ENCODE peak calls at places on chromosomes 6 and 20, in seven cellular contexts. One of them, this sample, is unnamed. For H3K9me3 and H3K4me1, the result is how much of the 10 kb centered on the place peaks cover.

GRCh38 chr6:39698789-39699188 is 26.4 kb downstream of the KIF6 start:
- DNase-seq in body of pancreas: no peak
- DNase-seq in right atrium auricular region: no peak
- DNase-seq in tibial artery: no peak
- DNase-seq in heart right ventricle: no peak
- DNase-seq in transverse colon: no peak
- DNase-seq in adrenal gland: no peak
- DNase-seq in this sample: no peak

GRCh38 chr20:31496761-31497295 is 17.4 kb upstream of the HM13 start:
- DNase-seq in body of pancreas: peak
- DNase-seq in right atrium auricular region: peak
- DNase-seq in tibial artery: peak
- DNase-seq in heart right ventricle: peak
- DNase-seq in transverse colon: peak
- DNase-seq in adrenal gland: peak
- DNase-seq in this sample: peak

GRCh38 chr20:61387204-61387958 is 135.3 kb downstream of the CDH4 start:
- DNase-seq in body of pancreas: peak
- DNase-seq in right atrium auricular region: no peak
- DNase-seq in tibial artery: no peak
- DNase-seq in heart right ventricle: peak
- DNase-seq in transverse colon: no peak
- DNase-seq in adrenal gland: peak
- DNase-seq in this sample: peak

GRCh38 chr6:125748534-125749111 is 809 bp upstream of the HEY2 start:
- DNase-seq in body of pancreas: no peak
- DNase-seq in right atrium auricular region: no peak
- DNase-seq in tibial artery: no peak
- DNase-seq in heart right ventricle: no peak
- DNase-seq in transverse colon: no peak
- DNase-seq in adrenal gland: no peak
- DNase-seq in this sample: no peak

GRCh38 chr6:95530176-95530799 is 47.0 kb upstream of the MANEA start:
- DNase-seq in body of pancreas: no peak
- DNase-seq in right atrium auricular region: no peak
- DNase-seq in tibial artery: no peak
- DNase-seq in heart right ventricle: no peak
- DNase-seq in transverse colon: no peak
- DNase-seq in adrenal gland: no peak
- DNase-seq in this sample: no peak

GRCh38 chr20:47676219-47676721 is 109.0 kb downstream of the SULF2 start:
- DNase-seq in body of pancreas: no peak
- DNase-seq in right atrium auricular region: no peak
- DNase-seq in tibial artery: peak
- DNase-seq in heart right ventricle: no peak
- DNase-seq in transverse colon: no peak
- DNase-seq in adrenal gland: no peak
- DNase-seq in this sample: no peak

GRCh38 chr6:81049425-81050042 is 702.9 kb downstream of the TENT5A start:
- DNase-seq in body of pancreas: no peak
- DNase-seq in right atrium auricular region: no peak
- DNase-seq in tibial artery: no peak
- DNase-seq in heart right ventricle: no peak
- DNase-seq in transverse colon: no peak
- DNase-seq in adrenal gland: no peak
- DNase-seq in this sample: no peak

GRCh38 chr6:61193771-61194170 is 1092.3 kb downstream of the KHDRBS2 start:
- DNase-seq in body of pancreas: no peak
- DNase-seq in right atrium auricular region: no peak
- DNase-seq in tibial artery: no peak
- DNase-seq in heart right ventricle: no peak
- DNase-seq in transverse colon: no peak
- DNase-seq in adrenal gland: no peak
- DNase-seq in this sample: no peak

GRCh38 chr6:135211306-135211702 is 30.2 kb downstream of the MYB start:
- DNase-seq in body of pancreas: no peak
- DNase-seq in right atrium auricular region: no peak
- DNase-seq in tibial artery: no peak
- DNase-seq in heart right ventricle: no peak
- DNase-seq in transverse colon: no peak
- DNase-seq in adrenal gland: no peak
- DNase-seq in this sample: no peak

GRCh38 chr20:24118781-24119175 is 130.2 kb upstream of the GGTLC1 start:
- DNase-seq in body of pancreas: no peak
- DNase-seq in right atrium auricular region: no peak
- DNase-seq in tibial artery: no peak
- DNase-seq in heart right ventricle: no peak
- DNase-seq in transverse colon: no peak
- DNase-seq in adrenal gland: peak
- DNase-seq in this sample: no peak

GRCh38 chr6:67252663-67253062 is 1382.4 kb upstream of the ADGRB3 start:
- DNase-seq in body of pancreas: no peak
- DNase-seq in right atrium auricular region: no peak
- DNase-seq in tibial artery: no peak
- DNase-seq in heart right ventricle: no peak
- DNase-seq in transverse colon: no peak
- DNase-seq in adrenal gland: no peak
- DNase-seq in this sample: no peak

GRCh38 chr6:43584892-43585570 is 9.0 kb downstream of the POLH start:
- DNase-seq in body of pancreas: no peak
- DNase-seq in right atrium auricular region: no peak
- DNase-seq in tibial artery: no peak
- DNase-seq in heart right ventricle: no peak
- DNase-seq in transverse colon: no peak
- DNase-seq in adrenal gland: no peak
- DNase-seq in this sample: no peak

GRCh38 chr6:3456395-3456767 is 469 bp downstream of the SLC22A23 start:
- DNase-seq in body of pancreas: no peak
- DNase-seq in right atrium auricular region: no peak
- DNase-seq in tibial artery: no peak
- DNase-seq in heart right ventricle: no peak
- DNase-seq in transverse colon: no peak
- DNase-seq in adrenal gland: peak
- DNase-seq in this sample: no peak

GRCh38 chr6:155093430-155093829 is 98.3 kb downstream of the TIAM2 start:
- DNase-seq in body of pancreas: no peak
- DNase-seq in right atrium auricular region: no peak
- DNase-seq in tibial artery: no peak
- DNase-seq in heart right ventricle: no peak
- DNase-seq in transverse colon: no peak
- DNase-seq in adrenal gland: no peak
- DNase-seq in this sample: no peak

GRCh38 chr6:158819213-158819976 is at the start of gene EZR:
- DNase-seq in body of pancreas: peak
- DNase-seq in right atrium auricular region: peak
- DNase-seq in tibial artery: peak
- DNase-seq in heart right ventricle: peak
- DNase-seq in transverse colon: peak
- DNase-seq in adrenal gland: peak
- DNase-seq in this sample: peak

GRCh38 chr20:62642666-62643520 is 590 bp downstream of the SLCO4A1 start:
- DNase-seq in body of pancreas: peak
- DNase-seq in right atrium auricular region: no peak
- DNase-seq in tibial artery: no peak
- DNase-seq in heart right ventricle: peak
- DNase-seq in transverse colon: peak
- DNase-seq in adrenal gland: no peak
- DNase-seq in this sample: no peak

GRCh38 chr6:170007468-170008240 is 256.2 kb downstream of the ERMARD start:
- DNase-seq in body of pancreas: no peak
- DNase-seq in right atrium auricular region: no peak
- DNase-seq in tibial artery: no peak
- DNase-seq in heart right ventricle: no peak
- DNase-seq in transverse colon: no peak
- DNase-seq in adrenal gland: no peak
- DNase-seq in this sample: no peak

GRCh38 chr20:35121186-35121585 is 25.9 kb downstream of the EDEM2 start:
- DNase-seq in body of pancreas: no peak
- DNase-seq in right atrium auricular region: no peak
- DNase-seq in tibial artery: no peak
- DNase-seq in heart right ventricle: peak
- DNase-seq in transverse colon: no peak
- DNase-seq in adrenal gland: no peak
- DNase-seq in this sample: no peak

GRCh38 chr20:47198254-47198671 is 158.2 kb downstream of the ZMYND8 start:
- DNase-seq in body of pancreas: no peak
- DNase-seq in right atrium auricular region: no peak
- DNase-seq in tibial artery: no peak
- DNase-seq in heart right ventricle: no peak
- DNase-seq in transverse colon: no peak
- DNase-seq in adrenal gland: no peak
- DNase-seq in this sample: no peak

GRCh38 chr20:60062431-60063336 is 104.5 kb downstream of the CDH26 start:
- DNase-seq in body of pancreas: no peak
- DNase-seq in right atrium auricular region: no peak
- DNase-seq in tibial artery: no peak
- DNase-seq in heart right ventricle: no peak
- DNase-seq in transverse colon: no peak
- DNase-seq in adrenal gland: peak
- DNase-seq in this sample: no peak

GRCh38 chr20:56323656-56324055 is 35.1 kb upstream of the FAM210B start:
- DNase-seq in body of pancreas: no peak
- DNase-seq in right atrium auricular region: no peak
- DNase-seq in tibial artery: no peak
- DNase-seq in heart right ventricle: no peak
- DNase-seq in transverse colon: no peak
- DNase-seq in adrenal gland: no peak
- DNase-seq in this sample: no peak
- H3K9me3 ChIP-seq in body of pancreas: under half
- H3K9me3 ChIP-seq in right atrium auricular region: under half
- H3K9me3 ChIP-seq in tibial artery: under half
- H3K9me3 ChIP-seq in heart right ventricle: under half
- H3K9me3 ChIP-seq in transverse colon: under half
- H3K9me3 ChIP-seq in adrenal gland: under half
- H3K9me3 ChIP-seq in this sample: under half

DNA sequence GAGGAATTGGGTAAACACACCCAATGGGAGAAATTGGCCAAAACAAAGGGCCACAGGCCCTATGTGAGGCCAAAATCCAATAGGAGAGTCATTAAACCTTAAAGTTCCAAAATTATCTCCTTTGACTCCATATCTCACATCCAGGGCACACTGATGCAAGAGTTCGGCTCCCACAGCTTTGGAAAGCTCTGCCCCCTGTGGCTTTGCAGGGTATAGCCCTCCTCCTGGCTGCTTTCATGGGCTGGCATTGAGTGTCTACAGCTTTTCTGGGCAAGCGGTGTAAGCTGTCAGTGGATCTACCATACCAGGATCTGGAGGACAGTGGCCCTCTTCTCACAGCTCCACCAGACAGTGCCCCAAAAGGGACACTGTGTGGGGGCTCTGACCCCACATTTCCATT is 160.5 kb downstream of the ADGRG6 start:
- DNase-seq in body of pancreas: no peak
- DNase-seq in right atrium auricular region: no peak
- DNase-seq in tibial artery: no peak
- DNase-seq in heart right ventricle: no peak
- DNase-seq in transverse colon: no peak
- DNase-seq in adrenal gland: no peak
- DNase-seq in this sample: no peak
- TF ChIP-seq CTCF in body of pancreas: no peak
- TF ChIP-seq CTCF in right atrium auricular region: no peak
- TF ChIP-seq CTCF in tibial artery: no peak
- TF ChIP-seq CTCF in heart right ventricle: no peak
- TF ChIP-seq CTCF in transverse colon: no peak
- TF ChIP-seq CTCF in adrenal gland: no peak
- TF ChIP-seq CTCF in this sample: no peak

GRCh38 chr20:38809942-38810341 is 4.4 kb downstream of the PPP1R16B start:
- DNase-seq in body of pancreas: no peak
- DNase-seq in right atrium auricular region: no peak
- DNase-seq in tibial artery: no peak
- DNase-seq in heart right ventricle: no peak
- DNase-seq in transverse colon: no peak
- DNase-seq in adrenal gland: no peak
- DNase-seq in this sample: no peak

GRCh38 chr20:38812915-38813573 is 7.5 kb downstream of the PPP1R16B start:
- DNase-seq in body of pancreas: no peak
- DNase-seq in right atrium auricular region: no peak
- DNase-seq in tibial artery: no peak
- DNase-seq in heart right ventricle: no peak
- DNase-seq in transverse colon: no peak
- DNase-seq in adrenal gland: no peak
- DNase-seq in this sample: no peak

GRCh38 chr20:38810926-38811325 is 5.4 kb downstream of the PPP1R16B start:
- DNase-seq in body of pancreas: no peak
- DNase-seq in right atrium auricular region: no peak
- DNase-seq in tibial artery: no peak
- DNase-seq in heart right ventricle: no peak
- DNase-seq in transverse colon: no peak
- DNase-seq in adrenal gland: no peak
- DNase-seq in this sample: no peak

GRCh38 chr20:38811769-38812168 is 6.3 kb downstream of the PPP1R16B start:
- DNase-seq in body of pancreas: no peak
- DNase-seq in right atrium auricular region: no peak
- DNase-seq in tibial artery: no peak
- DNase-seq in heart right ventricle: no peak
- DNase-seq in transverse colon: no peak
- DNase-seq in adrenal gland: no peak
- DNase-seq in this sample: no peak

GRCh38 chr20:38812182-38812581 is 6.7 kb downstream of the PPP1R16B start:
- DNase-seq in body of pancreas: no peak
- DNase-seq in right atrium auricular region: no peak
- DNase-seq in tibial artery: no peak
- DNase-seq in heart right ventricle: no peak
- DNase-seq in transverse colon: no peak
- DNase-seq in adrenal gland: no peak
- DNase-seq in this sample: no peak
- H3K4me1 ChIP-seq in body of pancreas: under half
- H3K4me1 ChIP-seq in right atrium auricular region: under half
- H3K4me1 ChIP-seq in tibial artery: under half
- H3K4me1 ChIP-seq in heart right ventricle: under half
- H3K4me1 ChIP-seq in transverse colon: under half
- H3K4me1 ChIP-seq in adrenal gland: under half
- H3K4me1 ChIP-seq in this sample: under half

GRCh38 chr6:27441001-27441400 is 31.9 kb downstream of the ZNF184 start:
- DNase-seq in body of pancreas: no peak
- DNase-seq in right atrium auricular region: no peak
- DNase-seq in tibial artery: no peak
- DNase-seq in heart right ventricle: no peak
- DNase-seq in transverse colon: no peak
- DNase-seq in adrenal gland: no peak
- DNase-seq in this sample: no peak
- H3K9me3 ChIP-seq in body of pancreas: under half
- H3K9me3 ChIP-seq in right atrium auricular region: under half
- H3K9me3 ChIP-seq in tibial artery: under half
- H3K9me3 ChIP-seq in heart right ventricle: under half
- H3K9me3 ChIP-seq in transverse colon: under half
- H3K9me3 ChIP-seq in adrenal gland: under half
- H3K9me3 ChIP-seq in this sample: under half

DNA sequence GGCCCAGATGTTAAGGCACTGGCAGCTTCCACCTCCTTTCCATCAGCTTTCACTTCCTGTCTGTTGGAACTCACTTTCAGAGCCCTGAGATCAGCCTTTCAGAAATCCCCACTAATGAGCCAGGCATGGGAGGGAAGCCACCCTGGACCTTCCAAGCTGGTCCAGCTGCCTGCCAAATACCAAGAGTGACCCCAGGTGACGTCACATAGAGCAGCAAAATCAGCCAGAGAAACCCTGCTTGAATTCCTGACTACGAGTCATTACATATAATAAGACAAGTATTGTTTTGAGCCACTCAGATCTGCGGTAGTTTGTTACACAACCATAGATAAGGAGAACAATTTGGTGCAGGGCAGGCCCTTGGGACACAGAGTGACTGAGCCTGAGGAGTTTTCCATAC is 556.0 kb upstream of the JAG1 start:
- DNase-seq in body of pancreas: peak
- DNase-seq in right atrium auricular region: peak
- DNase-seq in tibial artery: peak
- DNase-seq in heart right ventricle: peak
- DNase-seq in transverse colon: peak
- DNase-seq in adrenal gland: peak
- DNase-seq in this sample: no peak
- TF ChIP-seq CTCF in body of pancreas: no peak
- TF ChIP-seq CTCF in right atrium auricular region: no peak
- TF ChIP-seq CTCF in tibial artery: no peak
- TF ChIP-seq CTCF in heart right ventricle: no peak
- TF ChIP-seq CTCF in transverse colon: no peak
- TF ChIP-seq CTCF in adrenal gland: no peak
- TF ChIP-seq CTCF in this sample: no peak

This sample was measured in thyroid gland.